ENCODE peak calls at places on chromosomes 4 and X, in seven cellular contexts. H is A549, G is ovary, N is adrenal gland, U is IMR-90, Z is heart left ventricle, O is transverse colon. S is an unnamed sample.

GRCh38 chr4:182286936-182287335 is 43.7 kb downstream of the TENM3 start:
- DNase-seq in H (no peak), G (no peak), N (no peak), U (no peak), Z (no peak), O (no peak), S (no peak)

GRCh38 chr4:183320211-183321068 is at the start of gene CLDN22:
- DNase-seq in H (no peak), G (no peak), N (no peak), U (peak), Z (no peak), O (no peak), S (no peak)

GRCh38 chr4:168690199-168690598 is 193.3 kb downstream of the PALLD start:
- DNase-seq in H (no peak), G (no peak), N (no peak), U (no peak), Z (no peak), O (no peak), S (no peak)

GRCh38 chrX:125765347-125765746 is 400.7 kb downstream of the DCAF12L2 start:
- DNase-seq in H (no peak), G (no peak), N (no peak), U (no peak), Z (no peak), O (no peak), S (no peak)

GRCh38 chr4:155759372-155760252 is 791 bp downstream of the GUCY1B1 start:
- DNase-seq in H (peak), G (peak), N (no peak), U (peak), Z (peak), O (peak), S (peak)

GRCh38 chr4:5638976-5639375 is 69.4 kb downstream of the EVC2 start:
- DNase-seq in H (no peak), G (no peak), N (no peak), U (peak), Z (no peak), O (no peak), S (no peak)

GRCh38 chr4:132863619-132864018 is 285.5 kb upstream of the PCDH10 start:
- DNase-seq in H (no peak), G (no peak), N (no peak), U (no peak), Z (no peak), O (no peak), S (no peak)

GRCh38 chr4:5836943-5837342 is 55.9 kb downstream of the CRMP1 start:
- DNase-seq in H (no peak), G (no peak), N (no peak), U (no peak), Z (no peak), O (no peak), S (no peak)

GRCh38 chr4:35649784-35650183 is 594.5 kb downstream of the ARAP2 start:
- DNase-seq in H (no peak), G (no peak), N (no peak), U (no peak), Z (no peak), O (no peak), S (no peak)

GRCh38 chrX:48897157-48897620 is 379 bp downstream of the TIMM17B start:
- DNase-seq in H (peak), G (peak), N (peak), U (peak), Z (peak), O (peak), S (peak)

GRCh38 chr4:78596111-78596742 is 44.7 kb downstream of the ANXA3 start:
- DNase-seq in H (no peak), G (no peak), N (no peak), U (no peak), Z (no peak), O (peak), S (no peak)
- TF ChIP-seq POLR2A in H (no peak), G (no peak), N (no peak), U (no peak), Z (no peak), O (no peak), S (no peak)

DNA sequence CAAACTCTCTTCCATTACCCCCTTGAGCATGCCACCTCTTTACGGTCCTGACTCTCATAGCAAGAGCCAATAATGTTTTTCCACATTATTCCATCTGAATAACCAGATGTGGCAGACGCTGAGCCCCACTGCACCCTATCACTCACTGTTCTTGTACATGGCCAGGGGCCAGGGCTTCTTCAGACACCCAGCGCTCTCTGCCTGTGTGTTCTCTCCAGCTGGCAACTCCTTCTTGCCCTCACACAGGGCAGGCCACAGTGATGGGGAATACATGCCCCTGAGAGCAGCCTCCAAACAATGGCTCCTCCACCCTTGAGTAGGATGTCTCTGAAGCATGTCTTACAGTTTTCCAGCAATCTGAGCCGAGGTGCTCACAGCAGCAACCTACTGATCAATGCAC is 50.8 kb upstream of the STIM2 start:
- DNase-seq in H (no peak), G (no peak), N (no peak), U (no peak), Z (no peak), O (no peak), S (no peak)
- H3K27ac ChIP-seq in H (no peak), G (no peak), N (no peak), U (no peak), Z (no peak), O (no peak), S (no peak)

GRCh38 chrX:153500676-153501280 is 6.0 kb downstream of the BGN start:
- DNase-seq in H (no peak), G (no peak), N (no peak), U (no peak), Z (no peak), O (no peak), S (no peak)

GRCh38 chrX:153502131-153502530 is 7.4 kb downstream of the BGN start:
- DNase-seq in H (no peak), G (no peak), N (no peak), U (no peak), Z (no peak), O (no peak), S (no peak)

GRCh38 chrX:153502796-153503195 is 8.0 kb downstream of the BGN start:
- DNase-seq in H (no peak), G (no peak), N (no peak), U (no peak), Z (no peak), O (no peak), S (no peak)

GRCh38 chrX:153499876-153500275 is 5.1 kb downstream of the BGN start:
- DNase-seq in H (no peak), G (no peak), N (peak), U (no peak), Z (no peak), O (no peak), S (no peak)

GRCh38 chrX:153501530-153501929 is 6.8 kb downstream of the BGN start:
- DNase-seq in H (no peak), G (no peak), N (no peak), U (no peak), Z (no peak), O (no peak), S (no peak)
- H3K4me3 ChIP-seq in H (no peak), G (no peak), N (no peak), U (no peak), Z (no peak), O (no peak), S (no peak)

DNA sequence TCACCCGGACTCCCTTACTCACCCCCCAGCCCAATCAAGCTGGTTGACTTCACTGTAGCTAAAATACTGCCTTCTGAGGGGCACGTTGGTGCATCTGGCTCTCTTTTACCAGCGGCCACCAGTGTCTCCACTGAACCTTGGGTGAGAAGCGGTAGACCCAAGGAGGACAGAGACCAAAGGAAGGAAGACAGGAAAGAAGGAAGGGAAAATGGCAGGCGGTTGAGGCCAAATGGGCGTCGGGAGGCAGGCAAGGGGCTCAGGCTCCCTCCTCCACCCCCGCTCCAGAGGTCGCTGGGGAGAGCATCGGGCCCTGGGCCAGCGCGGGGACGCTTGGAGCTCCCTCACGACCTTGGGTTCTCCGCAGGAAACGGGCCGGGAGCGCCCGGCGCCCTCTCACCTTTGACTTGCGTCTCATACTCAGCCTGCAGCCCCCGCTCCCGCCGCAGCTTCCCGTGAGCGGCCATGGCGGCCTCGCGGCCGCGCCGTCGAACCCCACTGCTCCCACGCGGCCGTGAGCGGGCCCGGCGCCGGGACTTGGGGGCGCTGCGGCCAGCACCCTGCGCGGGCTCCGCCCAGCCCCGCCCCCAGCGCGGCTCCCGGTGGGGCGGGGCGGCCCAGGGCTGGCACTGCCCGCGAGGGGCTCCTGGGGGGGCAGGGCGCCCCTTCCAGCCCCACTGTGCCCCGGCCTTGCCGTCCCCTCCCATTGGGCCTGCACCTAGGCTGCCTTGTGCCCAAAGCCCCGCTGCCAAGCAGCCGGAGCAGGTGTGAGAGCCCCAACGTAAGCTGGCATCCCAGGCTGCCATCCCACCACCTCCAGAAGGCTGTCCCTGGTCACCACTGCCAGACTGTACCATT is at the start of gene ARHGAP4:
- DNase-seq in H (no peak), G (no peak), N (no peak), U (no peak), Z (no peak), O (no peak), S (no peak)
- TF ChIP-seq POLR2A in H (no peak), G (no peak), N (no peak), U (no peak), Z (no peak), O (no peak), S (no peak)

GRCh38 chr4:184386271-184386781 is 88.0 kb downstream of the IRF2 start:
- DNase-seq in H (no peak), G (no peak), N (no peak), U (no peak), Z (peak), O (peak), S (peak)

GRCh38 chr4:184384810-184385557 is 89.4 kb downstream of the IRF2 start:
- DNase-seq in H (no peak), G (no peak), N (no peak), U (peak), Z (no peak), O (no peak), S (no peak)

GRCh38 chr4:184387351-184387750 is 87.0 kb downstream of the IRF2 start:
- DNase-seq in H (no peak), G (no peak), N (no peak), U (no peak), Z (no peak), O (no peak), S (no peak)

GRCh38 chr4:184384056-184384809 is 90.1 kb downstream of the IRF2 start:
- DNase-seq in H (no peak), G (peak), N (peak), U (peak), Z (peak), O (peak), S (peak)

GRCh38 chr4:184385705-184386141 is 88.6 kb downstream of the IRF2 start:
- DNase-seq in H (no peak), G (no peak), N (no peak), U (no peak), Z (peak), O (peak), S (peak)
- H3K27ac ChIP-seq in H (no peak), G (peak), N (peak), U (peak), Z (peak), O (peak), S (peak)

GRCh38 chrX:25013593-25014365 is 2.0 kb downstream of the ARX start:
- DNase-seq in H (no peak), G (no peak), N (no peak), U (no peak), Z (no peak), O (no peak), S (no peak)

GRCh38 chrX:25010784-25011588 is 4.8 kb downstream of the ARX start:
- DNase-seq in H (no peak), G (no peak), N (no peak), U (no peak), Z (no peak), O (no peak), S (peak)

GRCh38 chrX:25012793-25013592 is 2.8 kb downstream of the ARX start:
- DNase-seq in H (peak), G (no peak), N (no peak), U (no peak), Z (no peak), O (no peak), S (peak)

GRCh38 chrX:25012433-25012735 is 3.4 kb downstream of the ARX start:
- DNase-seq in H (no peak), G (no peak), N (no peak), U (no peak), Z (peak), O (no peak), S (peak)

GRCh38 chrX:25011589-25012432 is 4.0 kb downstream of the ARX start:
- DNase-seq in H (no peak), G (no peak), N (no peak), U (no peak), Z (no peak), O (no peak), S (no peak)
- H3K4me3 ChIP-seq in H (no peak), G (peak), N (no peak), U (no peak), Z (no peak), O (no peak), S (peak)